ENCODE peak calls at places on chromosome 9, in four cellular contexts. One of them, this sample, is unnamed.

GRCh38 chr9:121975801-121976277 is 117.3 kb downstream of the TTLL11 start:
- DNase-seq in mesendoderm: no peak
- DNase-seq in IMR-90: peak; percentile 57
- DNase-seq in H1: no peak
- DNase-seq in this sample: no peak

GRCh38 chr9:128164332-128164885 is 4.3 kb downstream of the BBLN start:
- DNase-seq in mesendoderm: no peak
- DNase-seq in IMR-90: peak; percentile 39
- DNase-seq in H1: no peak
- DNase-seq in this sample: no peak

GRCh38 chr9:80664327-80665210 is 1024.8 kb downstream of the TLE1 start:
- DNase-seq in mesendoderm: peak; percentile 35
- DNase-seq in IMR-90: peak; percentile 21
- DNase-seq in H1: no peak
- DNase-seq in this sample: no peak

GRCh38 chr9:128175743-128176142 is 15.6 kb downstream of the CIZ1 start:
- DNase-seq in mesendoderm: no peak
- DNase-seq in IMR-90: no peak
- DNase-seq in H1: no peak
- DNase-seq in this sample: no peak

GRCh38 chr9:133825555-133826198 is 87.5 kb upstream of the SARDH start:
- DNase-seq in mesendoderm: no peak
- DNase-seq in IMR-90: peak; percentile 90
- DNase-seq in H1: no peak
- DNase-seq in this sample: no peak

GRCh38 chr9:2228132-2228531 is 213.0 kb downstream of the SMARCA2 start:
- DNase-seq in mesendoderm: peak; percentile 79
- DNase-seq in IMR-90: no peak
- DNase-seq in H1: peak; percentile 85
- DNase-seq in this sample: peak; percentile 71

GRCh38 chr9:137190315-137190853 is 1.9 kb downstream of the SSNA1 start:
- DNase-seq in mesendoderm: no peak
- DNase-seq in IMR-90: no peak
- DNase-seq in H1: no peak
- DNase-seq in this sample: no peak

GRCh38 chr9:124932355-124932754 is 8.5 kb downstream of the GOLGA1 start:
- DNase-seq in mesendoderm: no peak
- DNase-seq in IMR-90: no peak
- DNase-seq in H1: no peak
- DNase-seq in this sample: no peak

GRCh38 chr9:126702501-126703329 is 89.0 kb downstream of the LMX1B start:
- DNase-seq in mesendoderm: peak; percentile 34
- DNase-seq in IMR-90: no peak
- DNase-seq in H1: peak; percentile 96
- DNase-seq in this sample: peak; percentile 81

GRCh38 chr9:99565203-99565602 is 256.5 kb upstream of the NR4A3 start:
- DNase-seq in mesendoderm: no peak
- DNase-seq in IMR-90: no peak
- DNase-seq in H1: no peak
- DNase-seq in this sample: no peak

GRCh38 chr9:133368249-133368881 is 7.5 kb downstream of the SURF4 start:
- DNase-seq in mesendoderm: no peak
- DNase-seq in IMR-90: no peak
- DNase-seq in H1: no peak
- DNase-seq in this sample: no peak

GRCh38 chr9:99896119-99896518 is 10.3 kb upstream of the STX17 start:
- DNase-seq in mesendoderm: no peak
- DNase-seq in IMR-90: no peak
- DNase-seq in H1: no peak
- DNase-seq in this sample: no peak

GRCh38 chr9:132575005-132575609 is 7.3 kb upstream of the BARHL1 start:
- DNase-seq in mesendoderm: peak; percentile 85
- DNase-seq in IMR-90: peak; percentile 67
- DNase-seq in H1: peak; percentile 90
- DNase-seq in this sample: peak; percentile 88

GRCh38 chr9:18721267-18722079 is 247.5 kb downstream of the ADAMTSL1 start:
- DNase-seq in mesendoderm: no peak
- DNase-seq in IMR-90: no peak
- DNase-seq in H1: no peak
- DNase-seq in this sample: no peak

GRCh38 chr9:92986175-92987110 is 39.1 kb downstream of the FGD3 start:
- DNase-seq in mesendoderm: peak; percentile 52
- DNase-seq in IMR-90: no peak
- DNase-seq in H1: no peak
- DNase-seq in this sample: no peak

GRCh38 chr9:95383845-95384244 is 66.3 kb upstream of the FANCC start:
- DNase-seq in mesendoderm: peak; percentile 43
- DNase-seq in IMR-90: peak; percentile 23
- DNase-seq in H1: no peak
- DNase-seq in this sample: no peak

GRCh38 chr9:4301971-4302427 is 2.1 kb upstream of the GLIS3 start:
- DNase-seq in mesendoderm: peak; percentile 25
- DNase-seq in IMR-90: peak; percentile 96
- DNase-seq in H1: no peak
- DNase-seq in this sample: no peak

GRCh38 chr9:21812945-21813568 is 10.6 kb downstream of the MTAP start:
- DNase-seq in mesendoderm: peak; percentile 82
- DNase-seq in IMR-90: peak; percentile 74
- DNase-seq in H1: peak; percentile 81
- DNase-seq in this sample: peak; percentile 75

GRCh38 chr9:119302988-119303698 is 66.1 kb downstream of the BRINP1 start:
- DNase-seq in mesendoderm: no peak
- DNase-seq in IMR-90: no peak
- DNase-seq in H1: no peak
- DNase-seq in this sample: no peak

GRCh38 chr9:14347408-14348224 is 33.7 kb upstream of the NFIB start:
- DNase-seq in mesendoderm: peak; percentile 82
- DNase-seq in IMR-90: no peak
- DNase-seq in H1: peak; percentile 81
- DNase-seq in this sample: peak; percentile 75

GRCh38 chr9:1453636-1454035 is 403.5 kb downstream of the DMRT2 start:
- DNase-seq in mesendoderm: peak; percentile 21
- DNase-seq in IMR-90: no peak
- DNase-seq in H1: peak; percentile 46
- DNase-seq in this sample: no peak

GRCh38 chr9:23829580-23830458 is 3.8 kb upstream of the ELAVL2 start:
- DNase-seq in mesendoderm: peak; percentile 63
- DNase-seq in IMR-90: peak; percentile 2
- DNase-seq in H1: no peak
- DNase-seq in this sample: peak; percentile 29

GRCh38 chr9:94869415-94869838 is 142.9 kb downstream of the AOPEP start:
- DNase-seq in mesendoderm: no peak
- DNase-seq in IMR-90: peak; percentile 36
- DNase-seq in H1: peak; percentile 1
- DNase-seq in this sample: no peak

GRCh38 chr9:133188006-133188842 is 20.8 kb downstream of the OBP2B start:
- DNase-seq in mesendoderm: peak; percentile 88
- DNase-seq in IMR-90: no peak
- DNase-seq in H1: peak; percentile 66
- DNase-seq in this sample: peak; percentile 86

GRCh38 chr9:129500166-129500862 is 120.6 kb downstream of the C9orf50 start:
- DNase-seq in mesendoderm: peak; percentile 82
- DNase-seq in IMR-90: no peak
- DNase-seq in H1: peak; percentile 65
- DNase-seq in this sample: no peak

GRCh38 chr9:133347515-133347984 is 381 bp downstream of the MED22 start:
- DNase-seq in mesendoderm: peak; percentile 50
- DNase-seq in IMR-90: no peak
- DNase-seq in H1: peak; percentile 65
- DNase-seq in this sample: no peak

GRCh38 chr9:99340281-99340680 is 118.2 kb downstream of the SEC61B start:
- DNase-seq in mesendoderm: no peak
- DNase-seq in IMR-90: peak; percentile 81
- DNase-seq in H1: no peak
- DNase-seq in this sample: no peak

GRCh38 chr9:133453651-133454050 is 6.1 kb upstream of the CACFD1 start:
- DNase-seq in mesendoderm: no peak
- DNase-seq in IMR-90: no peak
- DNase-seq in H1: no peak
- DNase-seq in this sample: no peak

DNA sequence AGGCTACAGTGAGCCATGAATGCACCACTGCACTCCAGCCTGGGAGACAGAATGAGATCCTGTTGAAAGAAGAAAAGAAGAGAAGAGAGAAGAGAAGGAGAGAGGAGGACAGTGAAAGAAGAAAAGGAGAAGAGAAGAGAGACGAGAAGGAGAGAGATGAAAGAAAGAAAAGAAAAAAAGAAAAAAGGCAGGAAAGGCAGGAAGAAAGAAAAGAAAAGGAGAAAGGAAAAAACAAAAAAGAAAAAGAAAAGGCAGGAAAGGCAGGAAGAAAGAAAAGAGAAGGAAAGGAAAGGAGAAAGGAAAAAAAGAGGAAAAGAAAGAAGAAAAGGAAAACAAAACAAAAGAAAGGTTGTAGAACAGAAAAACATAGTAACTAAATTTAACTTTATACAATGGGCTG is 14.2 kb downstream of the CAMSAP1 start:
- DNase-seq in mesendoderm: no peak
- DNase-seq in IMR-90: no peak
- DNase-seq in H1: no peak
- DNase-seq in this sample: no peak
- H3K56ac ChIP-seq in mesendoderm: no peak overlapping the region
- H3K56ac ChIP-seq in IMR-90: no peak overlapping the region
- H3K56ac ChIP-seq in H1: no peak overlapping the region
- H3K56ac ChIP-seq in this sample: no peak overlapping the region

GRCh38 chr9:8234286-8234819 is 434.8 kb upstream of the DMAC1 start:
- DNase-seq in mesendoderm: peak; percentile 49
- DNase-seq in IMR-90: no peak
- DNase-seq in H1: peak; percentile 45
- DNase-seq in this sample: peak; percentile 45
- H3K27ac ChIP-seq in mesendoderm: no peak overlapping the region
- H3K27ac ChIP-seq in IMR-90: no peak overlapping the region
- H3K27ac ChIP-seq in H1: no peak overlapping the region
- H3K27ac ChIP-seq in this sample: no peak overlapping the region

DNA sequence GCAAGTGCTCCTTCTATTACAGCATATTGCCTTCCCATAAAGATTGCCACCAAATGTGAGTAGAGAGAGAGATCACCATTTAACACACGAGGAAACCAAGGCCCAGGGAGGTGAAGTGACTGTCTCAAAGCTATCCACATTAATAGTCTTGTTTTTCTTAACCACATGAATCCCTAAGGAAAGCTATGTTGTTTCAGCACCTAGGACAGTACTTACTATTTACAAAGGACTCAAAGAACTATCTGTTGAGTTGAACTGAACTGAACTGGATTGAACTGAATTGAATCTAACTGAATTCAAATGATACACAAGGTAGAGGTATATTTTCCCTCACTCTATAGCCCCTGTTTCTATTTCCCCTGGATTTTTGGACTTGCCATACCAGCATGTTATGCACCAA is 430.4 kb downstream of the CAAP1 start:
- DNase-seq in mesendoderm: peak; percentile 60
- DNase-seq in IMR-90: no peak
- DNase-seq in H1: no peak
- DNase-seq in this sample: no peak
- H3K56ac ChIP-seq in mesendoderm: no peak overlapping the region
- H3K56ac ChIP-seq in IMR-90: no peak overlapping the region
- H3K56ac ChIP-seq in H1: no peak overlapping the region
- H3K56ac ChIP-seq in this sample: no peak overlapping the region

GRCh38 chr9:107606149-107606790 is 116.7 kb upstream of the KLF4 start:
- DNase-seq in mesendoderm: no peak
- DNase-seq in IMR-90: no peak
- DNase-seq in H1: no peak
- DNase-seq in this sample: no peak
- H3K27ac ChIP-seq in mesendoderm: no peak overlapping the region
- H3K27ac ChIP-seq in IMR-90: no peak overlapping the region
- H3K27ac ChIP-seq in H1: no peak overlapping the region
- H3K27ac ChIP-seq in this sample: no peak overlapping the region